ENCODE peak calls at places on chromosomes 5 and 9, in five cellular contexts. S is nephron progenitor cell; O is sciatic nerve; J is CD4-positive, alpha-beta T cell; W is GM20000. Z is an unnamed sample.

GRCh38 chr9:124284940-124285441 is 27.2 kb downstream of the NEK6 start:
- DNase-seq in S (no peak), O (peak; percentile 82), J (no peak), W (no peak), Z (no peak)

GRCh38 chr9:20048985-20049384 is 260.1 kb upstream of the SLC24A2 start:
- DNase-seq in S (no peak), O (no peak), J (no peak), W (no peak), Z (no peak)

GRCh38 chr5:118326496-118327045 is 661.8 kb downstream of the DTWD2 start:
- DNase-seq in S (no peak), O (no peak), J (no peak), W (no peak), Z (no peak)

GRCh38 chr5:16673241-16673998 is 56.6 kb upstream of the RETREG1 start:
- DNase-seq in S (no peak), O (no peak), J (peak; percentile 62), W (no peak), Z (no peak)

GRCh38 chr9:98781588-98782383 is 14.6 kb downstream of the ANKS6 start:
- DNase-seq in S (no peak), O (no peak), J (no peak), W (no peak), Z (no peak)

GRCh38 chr9:112048924-112049785 is 125.9 kb downstream of the SUSD1 start:
- DNase-seq in S (no peak), O (no peak), J (no peak), W (no peak), Z (no peak)

GRCh38 chr5:129063483-129064136 is 30.9 kb upstream of the ISOC1 start:
- DNase-seq in S (no peak), O (no peak), J (no peak), W (no peak), Z (no peak)

GRCh38 chr5:177302354-177303110 is 987 bp downstream of the RAB24 start:
- DNase-seq in S (no peak), O (no peak), J (no peak), W (no peak), Z (no peak)

GRCh38 chr5:102866315-102866693 is 111.2 kb downstream of the PAM start:
- DNase-seq in S (no peak), O (no peak), J (no peak), W (no peak), Z (no peak)

GRCh38 chr9:135081731-135082130 is 5.7 kb upstream of the OLFM1 start:
- DNase-seq in S (no peak), O (peak; percentile 47), J (no peak), W (no peak), Z (no peak)

GRCh38 chr9:86099695-86100364 is 472 bp upstream of the GOLM1 start:
- DNase-seq in S (peak; percentile 20), O (peak; percentile 72), J (no peak), W (peak; percentile 64), Z (peak; percentile 75)

Z was measured in retina.